ENCODE peak calls at places on chromosomes 3 and 15, in four cellular contexts. S is CD8-positive, alpha-beta T cell; W is lung; G is testis. V is an unnamed sample. For H3K27me3, the result is how much of the 10 kb centered on the place peaks cover.

GRCh38 chr3:142174559-142174958 is 25.2 kb upstream of the TFDP2 start:
- DNase-seq in G (no peak), S (no peak), W (no peak), V (no peak)

GRCh38 chr3:32969656-32970055 is 18.2 kb downstream of the CCR4 start:
- DNase-seq in W (peak), G (no peak), S (no peak), V (no peak)

GRCh38 chr15:31085359-31085758 is 16.2 kb downstream of the TRPM1 start:
- DNase-seq in G (no peak), W (no peak), S (no peak), V (no peak)

GRCh38 chr3:179929091-179929529 is 107.6 kb downstream of the PEX5L start:
- DNase-seq in G (peak), W (peak), S (peak), V (peak)

GRCh38 chr3:115624029-115624645 is 827 bp downstream of the GAP43 start:
- DNase-seq in W (no peak), G (no peak), S (no peak), V (no peak)

GRCh38 chr3:12288466-12289129 is at the start of gene PPARG:
- DNase-seq in S (no peak), G (peak), W (no peak), V (no peak)

GRCh38 chr3:177201707-177202397 is 4.6 kb upstream of the TBL1XR1 start:
- DNase-seq in G (no peak), S (peak), W (no peak), V (peak)

GRCh38 chr15:93027413-93027812 is 61.6 kb downstream of the RGMA start:
- DNase-seq in S (no peak), W (no peak), G (peak), V (no peak)

GRCh38 chr15:73948982-73949381 is 22.7 kb downstream of the LOXL1 start:
- DNase-seq in G (no peak), S (no peak), W (no peak), V (no peak)

GRCh38 chr3:170585937-170586310 is at the start of gene SLC7A14:
- DNase-seq in W (no peak), G (no peak), S (no peak), V (no peak)

GRCh38 chr15:34810455-34811146 is 15.3 kb upstream of the ACTC1 start:
- DNase-seq in G (no peak), W (no peak), S (no peak), V (no peak)

GRCh38 chr3:22988566-22988965 is 214.6 kb upstream of the UBE2E2 start:
- DNase-seq in G (peak), W (peak), S (no peak), V (no peak)

GRCh38 chr3:3799173-3800075 is at the start of gene LRRN1:
- DNase-seq in S (peak), G (peak), W (peak), V (no peak)
- H3K27ac ChIP-seq in S (peak), G (peak), W (no peak), V (no peak)

GRCh38 chr3:151091685-151092352 is 6.4 kb downstream of the MED12L start:
- DNase-seq in G (no peak), S (no peak), W (no peak), V (no peak)
- H3K27me3 ChIP-seq in G (under half), S (under half), W (under half), V (under half)

DNA sequence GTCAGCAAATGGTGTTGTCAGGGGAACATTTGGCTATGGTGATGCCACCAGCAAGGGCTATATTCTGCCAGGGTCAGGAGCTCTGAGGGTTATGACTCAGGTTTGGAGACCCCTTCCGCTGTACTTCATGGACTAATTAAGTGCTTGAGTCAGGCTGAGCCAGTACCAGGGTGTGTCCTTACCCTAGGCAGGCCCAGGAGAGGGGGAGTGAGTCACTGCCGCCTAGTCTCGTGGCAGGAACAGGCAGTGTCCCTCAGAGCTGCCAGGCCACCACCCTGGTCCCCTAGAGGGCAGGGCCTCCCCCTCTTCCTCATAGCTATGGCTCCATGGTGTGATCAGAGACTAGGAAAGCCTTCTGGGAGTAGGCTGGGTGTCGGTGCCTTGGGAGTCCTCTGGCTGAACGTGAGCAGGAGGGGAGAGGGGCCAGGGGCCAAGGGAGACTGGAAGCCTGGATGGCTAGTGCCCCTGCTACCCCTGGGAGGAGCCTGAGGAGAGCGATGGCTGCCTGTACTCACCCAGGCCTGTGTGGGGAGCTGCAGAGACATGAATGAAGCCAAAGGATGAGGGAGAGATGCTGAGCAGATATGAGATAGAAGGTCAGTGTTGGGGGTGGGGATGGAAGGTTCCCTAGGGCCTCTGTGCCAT is 10.6 kb downstream of the MAPKAPK3 start:
- DNase-seq in S (no peak), G (no peak), W (peak), V (no peak)
- H3K27ac ChIP-seq in S (no peak), G (no peak), W (peak), V (no peak)

GRCh38 chr3:54515439-54516213 is 393.3 kb downstream of the CACNA2D3 start:
- DNase-seq in S (no peak), W (peak), G (no peak), V (no peak)

GRCh38 chr3:54518011-54518675 is 395.8 kb downstream of the CACNA2D3 start:
- DNase-seq in G (no peak), W (peak), S (no peak), V (no peak)

GRCh38 chr3:54511766-54512365 is 389.5 kb downstream of the CACNA2D3 start:
- DNase-seq in S (no peak), G (no peak), W (peak), V (no peak)

GRCh38 chr3:54517424-54517823 is 395.1 kb downstream of the CACNA2D3 start:
- DNase-seq in S (no peak), G (no peak), W (peak), V (no peak)

DNA sequence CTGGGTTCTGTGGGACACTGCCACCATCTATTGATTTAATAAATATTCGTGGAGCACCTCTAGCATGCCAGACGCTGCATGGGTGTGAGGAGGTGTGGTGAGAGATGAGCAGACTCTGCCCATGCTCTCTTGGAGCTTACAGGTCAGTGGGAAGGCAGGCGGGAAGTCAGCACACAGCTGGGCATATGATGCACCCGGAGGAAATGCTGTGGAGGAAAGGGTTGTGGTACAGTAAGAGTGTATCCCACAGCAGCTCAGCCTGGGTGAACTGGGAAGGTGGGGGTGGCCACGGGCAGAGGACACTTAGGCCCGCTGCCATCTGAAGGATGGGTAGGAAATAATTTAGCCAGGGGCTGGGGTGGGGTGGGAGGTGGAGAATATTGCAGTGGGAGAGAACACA is 392.1 kb downstream of the CACNA2D3 start:
- DNase-seq in G (no peak), S (no peak), W (no peak), V (no peak)
- H3K27me3 ChIP-seq in G (under half), S (under half), W (under half), V (under half)

GRCh38 chr3:123655400-123655799 is 70.5 kb upstream of the HACD2 start:
- DNase-seq in S (no peak), W (no peak), G (no peak), V (no peak)

GRCh38 chr3:123657578-123657977 is 72.7 kb upstream of the HACD2 start:
- DNase-seq in W (no peak), S (no peak), G (no peak), V (no peak)

GRCh38 chr3:123657111-123657510 is 72.3 kb upstream of the HACD2 start:
- DNase-seq in W (no peak), S (no peak), G (no peak), V (no peak)

GRCh38 chr3:123656691-123657090 is 71.8 kb upstream of the HACD2 start:
- DNase-seq in S (no peak), G (no peak), W (no peak), V (no peak)

GRCh38 chr3:123656241-123656640 is 71.4 kb upstream of the HACD2 start:
- DNase-seq in G (no peak), S (no peak), W (no peak), V (no peak)
- H3K27ac ChIP-seq in G (peak), S (no peak), W (peak), V (no peak)

DNA sequence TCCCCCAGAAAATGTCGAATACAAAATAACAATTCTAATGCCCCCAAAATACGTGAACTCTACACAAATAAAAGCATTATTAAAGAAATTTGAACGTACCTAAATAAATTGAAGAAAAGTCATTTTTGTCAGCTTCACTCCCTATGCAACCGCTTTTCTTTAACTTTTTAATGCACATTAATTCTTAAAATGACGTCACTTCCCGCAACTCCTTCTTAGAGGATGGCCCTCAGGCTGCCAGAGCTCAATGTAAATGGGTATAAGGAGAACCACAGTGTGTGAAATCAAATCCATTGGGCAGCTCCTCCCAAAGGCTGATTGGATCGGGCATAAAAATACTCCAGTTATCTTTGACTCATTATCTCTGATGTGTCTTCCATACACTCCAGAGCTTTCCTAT is 736.9 kb downstream of the GBE1 start:
- DNase-seq in S (no peak), W (no peak), G (no peak), V (no peak)
- H3K27me3 ChIP-seq in S (under half), W (under half), G (under half), V (under half)

V was measured in CD4-positive, alpha-beta T cell.